ENCODE peak calls at places on chromosomes 6 and 20, in ten cellular contexts. One of them, this sample, is unnamed.

GRCh38 chr20:33825340-33826269 is 14.5 kb downstream of the CHMP4B start:
- DNase-seq in CD4-positive, alpha-beta T cell: no peak
- DNase-seq in heart left ventricle: no peak
- DNase-seq in GM06990: no peak
- DNase-seq in progenitor cell of endocrine pancreas: no peak
- DNase-seq in fibroblast of the aortic adventitia: no peak
- DNase-seq in cardiac fibroblast: no peak
- DNase-seq in kidney: no peak
- DNase-seq in GM12865: no peak
- DNase-seq in IMR-90: no peak
- DNase-seq in this sample: no peak

GRCh38 chr20:59776059-59776603 is 157.3 kb downstream of the SYCP2 start:
- DNase-seq in CD4-positive, alpha-beta T cell: no peak
- DNase-seq in heart left ventricle: no peak
- DNase-seq in GM06990: no peak
- DNase-seq in progenitor cell of endocrine pancreas: no peak
- DNase-seq in fibroblast of the aortic adventitia: no peak
- DNase-seq in cardiac fibroblast: no peak
- DNase-seq in kidney: no peak
- DNase-seq in GM12865: no peak
- DNase-seq in IMR-90: no peak
- DNase-seq in this sample: no peak

GRCh38 chr20:37081717-37082289 is 14.0 kb downstream of the RBL1 start:
- DNase-seq in CD4-positive, alpha-beta T cell: peak
- DNase-seq in heart left ventricle: no peak
- DNase-seq in GM06990: no peak
- DNase-seq in progenitor cell of endocrine pancreas: no peak
- DNase-seq in fibroblast of the aortic adventitia: no peak
- DNase-seq in cardiac fibroblast: no peak
- DNase-seq in kidney: no peak
- DNase-seq in GM12865: peak
- DNase-seq in IMR-90: no peak
- DNase-seq in this sample: no peak

GRCh38 chr20:10633708-10634107 is 40.1 kb downstream of the JAG1 start:
- DNase-seq in CD4-positive, alpha-beta T cell: no peak
- DNase-seq in heart left ventricle: no peak
- DNase-seq in GM06990: no peak
- DNase-seq in progenitor cell of endocrine pancreas: no peak
- DNase-seq in fibroblast of the aortic adventitia: no peak
- DNase-seq in cardiac fibroblast: no peak
- DNase-seq in kidney: no peak
- DNase-seq in GM12865: no peak
- DNase-seq in IMR-90: no peak
- DNase-seq in this sample: no peak

GRCh38 chr20:35436175-35436568 is 1.9 kb downstream of the GDF5 start:
- DNase-seq in CD4-positive, alpha-beta T cell: no peak
- DNase-seq in heart left ventricle: no peak
- DNase-seq in GM06990: no peak
- DNase-seq in progenitor cell of endocrine pancreas: no peak
- DNase-seq in fibroblast of the aortic adventitia: no peak
- DNase-seq in cardiac fibroblast: no peak
- DNase-seq in kidney: no peak
- DNase-seq in GM12865: no peak
- DNase-seq in IMR-90: no peak
- DNase-seq in this sample: no peak

GRCh38 chr6:137044366-137045220 is at the start of gene IL20RA:
- DNase-seq in CD4-positive, alpha-beta T cell: peak
- DNase-seq in heart left ventricle: peak
- DNase-seq in GM06990: peak
- DNase-seq in progenitor cell of endocrine pancreas: peak
- DNase-seq in fibroblast of the aortic adventitia: peak
- DNase-seq in cardiac fibroblast: no peak
- DNase-seq in kidney: peak
- DNase-seq in GM12865: peak
- DNase-seq in IMR-90: no peak
- DNase-seq in this sample: peak

GRCh38 chr6:71406871-71407860 is 118.6 kb downstream of the OGFRL1 start:
- DNase-seq in CD4-positive, alpha-beta T cell: no peak
- DNase-seq in heart left ventricle: no peak
- DNase-seq in GM06990: no peak
- DNase-seq in progenitor cell of endocrine pancreas: no peak
- DNase-seq in fibroblast of the aortic adventitia: no peak
- DNase-seq in cardiac fibroblast: no peak
- DNase-seq in kidney: no peak
- DNase-seq in GM12865: no peak
- DNase-seq in IMR-90: no peak
- DNase-seq in this sample: no peak

GRCh38 chr6:134132494-134133141 is 80.2 kb upstream of the SLC2A12 start:
- DNase-seq in CD4-positive, alpha-beta T cell: no peak
- DNase-seq in heart left ventricle: no peak
- DNase-seq in GM06990: no peak
- DNase-seq in progenitor cell of endocrine pancreas: no peak
- DNase-seq in fibroblast of the aortic adventitia: peak
- DNase-seq in cardiac fibroblast: no peak
- DNase-seq in kidney: no peak
- DNase-seq in GM12865: no peak
- DNase-seq in IMR-90: peak
- DNase-seq in this sample: no peak

GRCh38 chr20:53981752-53982437 is 88.5 kb downstream of the BCAS1 start:
- DNase-seq in CD4-positive, alpha-beta T cell: no peak
- DNase-seq in heart left ventricle: no peak
- DNase-seq in GM06990: peak
- DNase-seq in progenitor cell of endocrine pancreas: no peak
- DNase-seq in fibroblast of the aortic adventitia: no peak
- DNase-seq in cardiac fibroblast: no peak
- DNase-seq in kidney: no peak
- DNase-seq in GM12865: no peak
- DNase-seq in IMR-90: no peak
- DNase-seq in this sample: no peak

GRCh38 chr6:35487653-35488516 is 9.0 kb downstream of the TEAD3 start:
- DNase-seq in CD4-positive, alpha-beta T cell: no peak
- DNase-seq in heart left ventricle: no peak
- DNase-seq in GM06990: no peak
- DNase-seq in progenitor cell of endocrine pancreas: no peak
- DNase-seq in fibroblast of the aortic adventitia: peak
- DNase-seq in cardiac fibroblast: peak
- DNase-seq in kidney: no peak
- DNase-seq in GM12865: no peak
- DNase-seq in IMR-90: peak
- DNase-seq in this sample: no peak

GRCh38 chr20:10537850-10538480 is 102.9 kb downstream of the SLX4IP start:
- DNase-seq in CD4-positive, alpha-beta T cell: no peak
- DNase-seq in heart left ventricle: no peak
- DNase-seq in GM06990: no peak
- DNase-seq in progenitor cell of endocrine pancreas: no peak
- DNase-seq in fibroblast of the aortic adventitia: peak
- DNase-seq in cardiac fibroblast: peak
- DNase-seq in kidney: no peak
- DNase-seq in GM12865: no peak
- DNase-seq in IMR-90: peak
- DNase-seq in this sample: no peak

GRCh38 chr6:125188037-125188436 is 34.5 kb downstream of the TPD52L1 start:
- DNase-seq in CD4-positive, alpha-beta T cell: no peak
- DNase-seq in heart left ventricle: no peak
- DNase-seq in GM06990: no peak
- DNase-seq in progenitor cell of endocrine pancreas: no peak
- DNase-seq in fibroblast of the aortic adventitia: peak
- DNase-seq in cardiac fibroblast: peak
- DNase-seq in kidney: no peak
- DNase-seq in GM12865: no peak
- DNase-seq in IMR-90: peak
- DNase-seq in this sample: no peak

GRCh38 chr6:170176621-170177382 is 114.1 kb downstream of the DLL1 start:
- DNase-seq in CD4-positive, alpha-beta T cell: no peak
- DNase-seq in heart left ventricle: no peak
- DNase-seq in GM06990: no peak
- DNase-seq in progenitor cell of endocrine pancreas: no peak
- DNase-seq in fibroblast of the aortic adventitia: no peak
- DNase-seq in cardiac fibroblast: no peak
- DNase-seq in kidney: peak
- DNase-seq in GM12865: no peak
- DNase-seq in IMR-90: no peak
- DNase-seq in this sample: no peak

GRCh38 chr20:21129861-21130260 is 4.0 kb downstream of the KIZ start:
- DNase-seq in CD4-positive, alpha-beta T cell: no peak
- DNase-seq in heart left ventricle: no peak
- DNase-seq in GM06990: no peak
- DNase-seq in progenitor cell of endocrine pancreas: no peak
- DNase-seq in fibroblast of the aortic adventitia: no peak
- DNase-seq in cardiac fibroblast: no peak
- DNase-seq in kidney: no peak
- DNase-seq in GM12865: no peak
- DNase-seq in IMR-90: no peak
- DNase-seq in this sample: no peak
- TF ChIP-seq CTCF in CD4-positive, alpha-beta T cell: no peak
- TF ChIP-seq CTCF in heart left ventricle: no peak
- TF ChIP-seq CTCF in GM06990: no peak
- TF ChIP-seq CTCF in progenitor cell of endocrine pancreas: peak
- TF ChIP-seq CTCF in fibroblast of the aortic adventitia: no peak
- TF ChIP-seq CTCF in cardiac fibroblast: no peak
- TF ChIP-seq CTCF in kidney: no peak
- TF ChIP-seq CTCF in GM12865: no peak
- TF ChIP-seq CTCF in IMR-90: no peak
- TF ChIP-seq CTCF in this sample: no peak

GRCh38 chr20:24432057-24432456 is 37.4 kb upstream of the SYNDIG1 start:
- DNase-seq in CD4-positive, alpha-beta T cell: no peak
- DNase-seq in heart left ventricle: no peak
- DNase-seq in GM06990: no peak
- DNase-seq in progenitor cell of endocrine pancreas: no peak
- DNase-seq in fibroblast of the aortic adventitia: no peak
- DNase-seq in cardiac fibroblast: no peak
- DNase-seq in kidney: no peak
- DNase-seq in GM12865: no peak
- DNase-seq in IMR-90: no peak
- DNase-seq in this sample: no peak
- TF ChIP-seq CTCF in CD4-positive, alpha-beta T cell: no peak
- TF ChIP-seq CTCF in heart left ventricle: no peak
- TF ChIP-seq CTCF in GM06990: peak
- TF ChIP-seq CTCF in progenitor cell of endocrine pancreas: no peak
- TF ChIP-seq CTCF in fibroblast of the aortic adventitia: no peak
- TF ChIP-seq CTCF in cardiac fibroblast: no peak
- TF ChIP-seq CTCF in kidney: no peak
- TF ChIP-seq CTCF in GM12865: no peak
- TF ChIP-seq CTCF in IMR-90: no peak
- TF ChIP-seq CTCF in this sample: no peak

GRCh38 chr6:166470863-166471410 is 88.2 kb upstream of the MPC1 start:
- DNase-seq in CD4-positive, alpha-beta T cell: no peak
- DNase-seq in heart left ventricle: no peak
- DNase-seq in GM06990: no peak
- DNase-seq in progenitor cell of endocrine pancreas: no peak
- DNase-seq in fibroblast of the aortic adventitia: no peak
- DNase-seq in cardiac fibroblast: no peak
- DNase-seq in kidney: peak
- DNase-seq in GM12865: no peak
- DNase-seq in IMR-90: no peak
- DNase-seq in this sample: no peak

GRCh38 chr6:166469426-166469961 is 86.8 kb upstream of the MPC1 start:
- DNase-seq in CD4-positive, alpha-beta T cell: no peak
- DNase-seq in heart left ventricle: no peak
- DNase-seq in GM06990: no peak
- DNase-seq in progenitor cell of endocrine pancreas: no peak
- DNase-seq in fibroblast of the aortic adventitia: no peak
- DNase-seq in cardiac fibroblast: no peak
- DNase-seq in kidney: peak
- DNase-seq in GM12865: no peak
- DNase-seq in IMR-90: no peak
- DNase-seq in this sample: no peak

GRCh38 chr6:166470029-166470862 is 87.5 kb upstream of the MPC1 start:
- DNase-seq in CD4-positive, alpha-beta T cell: no peak
- DNase-seq in heart left ventricle: no peak
- DNase-seq in GM06990: no peak
- DNase-seq in progenitor cell of endocrine pancreas: no peak
- DNase-seq in fibroblast of the aortic adventitia: no peak
- DNase-seq in cardiac fibroblast: no peak
- DNase-seq in kidney: peak
- DNase-seq in GM12865: no peak
- DNase-seq in IMR-90: no peak
- DNase-seq in this sample: no peak

GRCh38 chr6:166473886-166474596 is 91.3 kb upstream of the MPC1 start:
- DNase-seq in CD4-positive, alpha-beta T cell: no peak
- DNase-seq in heart left ventricle: no peak
- DNase-seq in GM06990: no peak
- DNase-seq in progenitor cell of endocrine pancreas: no peak
- DNase-seq in fibroblast of the aortic adventitia: no peak
- DNase-seq in cardiac fibroblast: no peak
- DNase-seq in kidney: peak
- DNase-seq in GM12865: no peak
- DNase-seq in IMR-90: no peak
- DNase-seq in this sample: no peak

GRCh38 chr6:166471797-166472260 is 89.1 kb upstream of the MPC1 start:
- DNase-seq in CD4-positive, alpha-beta T cell: no peak
- DNase-seq in heart left ventricle: no peak
- DNase-seq in GM06990: no peak
- DNase-seq in progenitor cell of endocrine pancreas: no peak
- DNase-seq in fibroblast of the aortic adventitia: no peak
- DNase-seq in cardiac fibroblast: no peak
- DNase-seq in kidney: peak
- DNase-seq in GM12865: no peak
- DNase-seq in IMR-90: no peak
- DNase-seq in this sample: no peak
- TF ChIP-seq CTCF in CD4-positive, alpha-beta T cell: no peak
- TF ChIP-seq CTCF in heart left ventricle: no peak
- TF ChIP-seq CTCF in GM06990: no peak
- TF ChIP-seq CTCF in progenitor cell of endocrine pancreas: no peak
- TF ChIP-seq CTCF in fibroblast of the aortic adventitia: no peak
- TF ChIP-seq CTCF in cardiac fibroblast: no peak
- TF ChIP-seq CTCF in kidney: no peak
- TF ChIP-seq CTCF in GM12865: no peak
- TF ChIP-seq CTCF in IMR-90: no peak
- TF ChIP-seq CTCF in this sample: no peak

DNA sequence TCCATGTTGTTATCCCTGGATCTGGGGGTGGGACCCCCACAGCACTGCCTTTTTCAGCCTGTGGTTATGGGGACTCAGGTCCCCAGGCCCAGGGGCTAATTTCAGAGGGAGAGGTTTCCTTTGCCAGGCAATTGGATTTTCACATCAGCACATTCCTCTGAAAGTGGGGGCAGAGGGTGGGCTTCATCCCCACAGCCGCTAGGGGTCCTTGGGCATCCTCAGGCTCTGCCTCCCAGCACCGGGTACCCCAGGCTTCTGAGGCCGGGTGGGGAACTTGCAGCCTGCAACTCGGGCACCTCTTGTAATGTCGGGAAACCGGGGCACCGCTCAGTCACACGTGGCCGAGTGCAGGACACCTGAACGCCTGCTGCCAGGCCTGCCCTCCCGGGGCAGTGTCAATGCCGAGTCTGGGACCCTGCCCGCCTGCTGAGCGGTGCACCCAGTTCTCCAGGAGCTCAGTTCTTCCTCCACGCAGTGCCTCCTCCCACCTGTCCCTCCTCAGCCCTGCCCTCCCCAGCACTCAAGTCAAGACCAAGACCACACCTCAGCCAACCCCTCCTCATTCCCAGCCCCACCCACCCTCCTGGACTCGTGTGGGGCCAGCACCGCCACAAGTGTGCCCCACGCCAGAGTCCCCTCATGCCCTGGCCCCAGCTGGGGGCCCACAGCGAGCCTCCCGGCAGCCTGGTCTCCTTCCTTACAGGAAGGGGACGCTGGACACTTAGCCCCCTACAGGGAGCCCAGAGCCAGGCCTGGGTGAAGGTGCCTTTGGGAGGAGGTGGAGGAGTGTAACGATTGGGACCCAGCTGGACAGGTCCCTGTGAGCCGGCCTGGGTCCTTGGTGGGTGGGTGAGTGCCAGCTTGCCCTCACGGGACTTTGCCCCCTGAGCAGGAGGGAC is 8.8 kb upstream of the CHRNA4 start:
- DNase-seq in CD4-positive, alpha-beta T cell: no peak
- DNase-seq in heart left ventricle: no peak
- DNase-seq in GM06990: no peak
- DNase-seq in progenitor cell of endocrine pancreas: no peak
- DNase-seq in fibroblast of the aortic adventitia: no peak
- DNase-seq in cardiac fibroblast: no peak
- DNase-seq in kidney: no peak
- DNase-seq in GM12865: no peak
- DNase-seq in IMR-90: no peak
- DNase-seq in this sample: no peak
- TF ChIP-seq CTCF in CD4-positive, alpha-beta T cell: no peak
- TF ChIP-seq CTCF in heart left ventricle: no peak
- TF ChIP-seq CTCF in GM06990: no peak
- TF ChIP-seq CTCF in progenitor cell of endocrine pancreas: peak
- TF ChIP-seq CTCF in fibroblast of the aortic adventitia: no peak
- TF ChIP-seq CTCF in cardiac fibroblast: no peak
- TF ChIP-seq CTCF in kidney: no peak
- TF ChIP-seq CTCF in GM12865: no peak
- TF ChIP-seq CTCF in IMR-90: no peak
- TF ChIP-seq CTCF in this sample: no peak

This sample was measured in GM20000.